ENCODE peak calls at places on chromosome 21, in ten cellular contexts. M is heart left ventricle; K is activated naive CD8-positive, alpha-beta T cell treated with anti-CD3 and anti-CD28 coated beads, Interleukin-2, amount 50 U/mL, for 16 hours; T is choroid plexus epithelial cell; L is CD8-positive, alpha-beta T cell; F is HTR-8/SVneo; E is Right ventricle myocardium inferior; S is GM12892; Y is breast epithelium; H is lung. D is an unnamed sample.

GRCh38 chr21:36987845-36988244 is 18.7 kb upstream of the RIPPLY3 start:
- DNase-seq in M (no peak), K (no peak), T (no peak), L (no peak), F (no peak), E (no peak), S (no peak), Y (no peak), H (no peak), D (no peak)

GRCh38 chr21:29753216-29753615 is 186.6 kb downstream of the GRIK1 start:
- DNase-seq in M (no peak), K (no peak), T (peak; percentile 41), L (no peak), F (no peak), E (no peak), S (no peak), Y (no peak), H (no peak), D (no peak)

GRCh38 chr21:42463861-42464515 is 32.0 kb downstream of the RSPH1 start:
- DNase-seq in M (no peak), K (no peak), T (peak; percentile 75), L (peak; percentile 58), F (no peak), E (no peak), S (no peak), Y (no peak), H (peak; percentile 55), D (no peak)

GRCh38 chr21:45847870-45848269 is 133.7 kb upstream of the COL6A1 start:
- DNase-seq in M (no peak), K (no peak), T (no peak), L (no peak), F (no peak), E (no peak), S (no peak), Y (no peak), H (no peak), D (no peak)

GRCh38 chr21:36966066-36966845 is at the start of gene HLCS:
- DNase-seq in M (peak; percentile 71), K (peak; percentile 46), T (peak; percentile 39), L (peak; percentile 66), F (peak; percentile 67), E (peak; percentile 76), S (peak; percentile 65), Y (peak; percentile 48), H (peak; percentile 63), D (peak; percentile 77)

GRCh38 chr21:38668501-38668900 is 137.2 kb upstream of the ETS2 start:
- DNase-seq in M (no peak), K (no peak), T (no peak), L (no peak), F (no peak), E (no peak), S (no peak), Y (no peak), H (no peak), D (no peak)

GRCh38 chr21:14361958-14362357 is 21.0 kb downstream of the HSPA13 start:
- DNase-seq in M (no peak), K (no peak), T (peak; percentile 58), L (no peak), F (peak; percentile 13), E (no peak), S (no peak), Y (no peak), H (no peak), D (no peak)

GRCh38 chr21:26941436-26941835 is 25.5 kb downstream of the ADAMTS5 start:
- DNase-seq in M (no peak), K (no peak), T (peak; percentile 45), L (no peak), F (no peak), E (no peak), S (no peak), Y (no peak), H (no peak), D (no peak)

GRCh38 chr21:35565204-35565611 is 495.1 kb downstream of the SETD4 start:
- DNase-seq in M (peak; percentile 70), K (no peak), T (peak; percentile 91), L (no peak), F (peak; percentile 37), E (no peak), S (no peak), Y (peak; percentile 39), H (peak; percentile 31), D (peak; percentile 40)

GRCh38 chr21:42161957-42162681 is 56.8 kb upstream of the ABCG1 start:
- DNase-seq in M (no peak), K (no peak), T (no peak), L (peak; percentile 37), F (no peak), E (no peak), S (no peak), Y (no peak), H (no peak), D (no peak)

GRCh38 chr21:46667191-46667734 is 31.8 kb downstream of the PRMT2 start:
- DNase-seq in M (no peak), K (no peak), T (peak; percentile 50), L (no peak), F (peak; percentile 36), E (peak; percentile 53), S (no peak), Y (no peak), H (no peak), D (peak; percentile 27)

GRCh38 chr21:25506887-25507286 is 100.4 kb downstream of the MRPL39 start:
- DNase-seq in M (no peak), K (no peak), T (peak; percentile 70), L (no peak), F (peak; percentile 6), E (no peak), S (no peak), Y (no peak), H (no peak), D (no peak)

GRCh38 chr21:42343963-42344510 is 6.8 kb downstream of the TFF2 start:
- DNase-seq in M (no peak), K (no peak), T (no peak), L (no peak), F (no peak), E (no peak), S (no peak), Y (no peak), H (no peak), D (no peak)

GRCh38 chr21:33968082-33968997 is 52.7 kb upstream of the ATP5PO start:
- DNase-seq in M (no peak), K (no peak), T (peak; percentile 61), L (no peak), F (peak; percentile 49), E (no peak), S (no peak), Y (no peak), H (no peak), D (no peak)

GRCh38 chr21:31124005-31124404 is 85.7 kb upstream of the KRTAP19-8 start:
- DNase-seq in M (no peak), K (no peak), T (no peak), L (no peak), F (no peak), E (no peak), S (no peak), Y (no peak), H (no peak), D (no peak)

GRCh38 chr21:41142051-41142795 is 25.7 kb upstream of the BACE2 start:
- DNase-seq in M (peak; percentile 35), K (no peak), T (peak; percentile 12), L (no peak), F (no peak), E (no peak), S (no peak), Y (peak; percentile 97), H (peak; percentile 49), D (no peak)

GRCh38 chr21:42443876-42444744 is 40.4 kb downstream of the UBASH3A start:
- DNase-seq in M (no peak), K (no peak), T (no peak), L (no peak), F (no peak), E (no peak), S (no peak), Y (no peak), H (no peak), D (no peak)

GRCh38 chr21:46517361-46517760 is 58.7 kb downstream of the DIP2A start:
- DNase-seq in M (peak; percentile 73), K (no peak), T (peak; percentile 28), L (no peak), F (no peak), E (no peak), S (no peak), Y (no peak), H (no peak), D (peak; percentile 70)

GRCh38 chr21:37658994-37659458 is 257.2 kb downstream of the KCNJ6 start:
- DNase-seq in M (no peak), K (no peak), T (peak; percentile 62), L (no peak), F (peak; percentile 52), E (no peak), S (no peak), Y (peak; percentile 32), H (no peak), D (no peak)

GRCh38 chr21:39188521-39189139 is 5.4 kb upstream of the PSMG1 start:
- DNase-seq in M (no peak), K (no peak), T (no peak), L (no peak), F (no peak), E (no peak), S (no peak), Y (no peak), H (no peak), D (no peak)

D was measured in left ventricle myocardium superior.